ENCODE peak calls at places on chromosomes 11 and 22, in five cellular contexts. J is fibroblast of pulmonary artery, X is mucosa of descending colon, G is AG04450, O is suprapubic skin. T is an unnamed sample.

GRCh38 chr11:36109850-36110606 is 166.2 kb downstream of the LDLRAD3 start:
- DNase-seq in J (peak), X (no peak), G (no peak), O (no peak), T (no peak)

GRCh38 chr11:85170184-85170583 is 457.0 kb downstream of the DLG2 start:
- DNase-seq in J (no peak), X (no peak), G (peak), O (no peak), T (no peak)

GRCh38 chr22:40642316-40642715 is 5.8 kb upstream of the MRTFA start:
- DNase-seq in J (no peak), X (no peak), G (no peak), O (no peak), T (no peak)

GRCh38 chr11:115471367-115471766 is 32.8 kb downstream of the CADM1 start:
- DNase-seq in J (no peak), X (no peak), G (no peak), O (no peak), T (no peak)

GRCh38 chr22:16917144-16918003 is 90.6 kb downstream of the GAB4 start:
- DNase-seq in J (peak), X (no peak), G (no peak), O (peak), T (no peak)

GRCh38 chr22:45638834-45639746 is 32.5 kb upstream of the ATXN10 start:
- DNase-seq in J (peak), X (peak), G (no peak), O (peak), T (no peak)

GRCh38 chr11:34068098-34068497 is 16.6 kb downstream of the CAPRIN1 start:
- DNase-seq in J (peak), X (no peak), G (no peak), O (no peak), T (no peak)

GRCh38 chr11:33773399-33774355 is 643 bp downstream of the FBXO3 start:
- DNase-seq in J (no peak), X (no peak), G (no peak), O (no peak), T (no peak)

GRCh38 chr11:111064118-111064517 is 181.4 kb upstream of the POU2AF2 start:
- DNase-seq in J (peak), X (no peak), G (peak), O (no peak), T (peak)

GRCh38 chr22:37269930-37270678 is 12.2 kb upstream of the CYTH4 start:
- DNase-seq in J (no peak), X (no peak), G (no peak), O (no peak), T (no peak)

GRCh38 chr11:72789493-72790131 is 4.2 kb downstream of the STARD10 start:
- DNase-seq in J (peak), X (peak), G (no peak), O (no peak), T (no peak)

GRCh38 chr11:125166347-125166841 is 1.8 kb downstream of the PKNOX2 start:
- DNase-seq in J (peak), X (no peak), G (no peak), O (no peak), T (no peak)

GRCh38 chr11:78419327-78419726 is 1.7 kb upstream of the GAB2 start:
- DNase-seq in J (peak), X (no peak), G (peak), O (peak), T (peak)

GRCh38 chr22:44702479-44703219 is 645 bp downstream of the PRR5 start:
- DNase-seq in J (peak), X (no peak), G (no peak), O (no peak), T (no peak)

GRCh38 chr22:32073823-32074380 is 30.8 kb downstream of the SLC5A1 start:
- DNase-seq in J (no peak), X (no peak), G (no peak), O (no peak), T (no peak)

GRCh38 chr11:114326776-114327175 is 30.6 kb downstream of the NNMT start:
- DNase-seq in J (no peak), X (no peak), G (no peak), O (no peak), T (no peak)

GRCh38 chr11:47340980-47341775 is 11.3 kb downstream of the MYBPC3 start:
- DNase-seq in J (no peak), X (no peak), G (no peak), O (no peak), T (no peak)

GRCh38 chr11:72741849-72742521 is 10.2 kb downstream of the ARAP1 start:
- DNase-seq in J (peak), X (peak), G (no peak), O (no peak), T (no peak)

GRCh38 chr11:43922295-43922648 is 20.2 kb upstream of the C11orf96 start:
- DNase-seq in J (no peak), X (no peak), G (no peak), O (no peak), T (no peak)

GRCh38 chr11:35861191-35861590 is 82.7 kb upstream of the LDLRAD3 start:
- DNase-seq in J (no peak), X (no peak), G (no peak), O (no peak), T (no peak)

GRCh38 chr11:15146271-15147003 is 31.7 kb downstream of the INSC start:
- DNase-seq in J (peak), X (no peak), G (no peak), O (no peak), T (no peak)

GRCh38 chr22:30860176-30861105 is 108.1 kb downstream of the MORC2 start:
- DNase-seq in J (no peak), X (no peak), G (no peak), O (peak), T (no peak)

GRCh38 chr11:126696976-126697375 is 303.6 kb downstream of the KIRREL3 start:
- DNase-seq in J (no peak), X (no peak), G (no peak), O (no peak), T (no peak)

GRCh38 chr11:15139101-15139770 is 24.5 kb downstream of the INSC start:
- DNase-seq in J (no peak), X (no peak), G (no peak), O (no peak), T (no peak)

GRCh38 chr11:43984519-43985385 is 42.3 kb downstream of the C11orf96 start:
- DNase-seq in J (no peak), X (no peak), G (no peak), O (no peak), T (no peak)

GRCh38 chr22:37225481-37225880 is 13.2 kb upstream of the SSTR3 start:
- DNase-seq in J (no peak), X (no peak), G (no peak), O (no peak), T (no peak)

GRCh38 chr11:91630916-91631673 is 593.5 kb upstream of the FAT3 start:
- DNase-seq in J (no peak), X (no peak), G (no peak), O (no peak), T (no peak)

GRCh38 chr11:90635145-90635544 is 412.3 kb upstream of the CHORDC1 start:
- DNase-seq in J (no peak), X (no peak), G (no peak), O (no peak), T (no peak)

GRCh38 chr11:114211444-114212122 is 84.6 kb upstream of the NNMT start:
- DNase-seq in J (no peak), X (no peak), G (no peak), O (no peak), T (no peak)

GRCh38 chr22:38338772-38339379 is 21.6 kb upstream of the CSNK1E start:
- DNase-seq in J (no peak), X (peak), G (no peak), O (peak), T (no peak)

GRCh38 chr22:29480512-29481264 is 670 bp downstream of the NEFH start:
- DNase-seq in J (peak), X (no peak), G (no peak), O (no peak), T (no peak)

GRCh38 chr11:65977621-65978390 is 16.3 kb downstream of the SART1 start:
- DNase-seq in J (no peak), X (peak), G (no peak), O (no peak), T (no peak)

GRCh38 chr11:91955206-91955605 is 269.4 kb upstream of the FAT3 start:
- DNase-seq in J (no peak), X (no peak), G (no peak), O (no peak), T (no peak)

GRCh38 chr22:26321469-26321913 is 107.6 kb upstream of the ASPHD2 start:
- DNase-seq in J (peak), X (no peak), G (no peak), O (no peak), T (peak)

GRCh38 chr22:17575681-17576080 is 12.4 kb downstream of the SLC25A18 start:
- DNase-seq in J (no peak), X (no peak), G (no peak), O (no peak), T (no peak)

GRCh38 chr11:62273789-62274275 is 3.9 kb downstream of the SCGB2A2 start:
- DNase-seq in J (no peak), X (no peak), G (no peak), O (no peak), T (no peak)

GRCh38 chr11:122984186-122985011 is 2.8 kb upstream of the BSX start:
- DNase-seq in J (peak), X (no peak), G (no peak), O (no peak), T (no peak)

GRCh38 chr11:122979103-122979814 is 2.4 kb downstream of the BSX start:
- DNase-seq in J (no peak), X (no peak), G (no peak), O (no peak), T (no peak)

GRCh38 chr11:122983438-122984185 is 2.0 kb upstream of the BSX start:
- DNase-seq in J (no peak), X (no peak), G (no peak), O (no peak), T (no peak)

GRCh38 chr11:122979815-122980656 is 1.6 kb downstream of the BSX start:
- DNase-seq in J (no peak), X (no peak), G (no peak), O (no peak), T (no peak)

GRCh38 chr11:122981388-122982264 is at the start of gene BSX:
- DNase-seq in J (peak), X (no peak), G (no peak), O (peak), T (no peak)
- H3K4me3 ChIP-seq in J (no peak), X (no peak), G (no peak), O (no peak), T (no peak)

DNA sequence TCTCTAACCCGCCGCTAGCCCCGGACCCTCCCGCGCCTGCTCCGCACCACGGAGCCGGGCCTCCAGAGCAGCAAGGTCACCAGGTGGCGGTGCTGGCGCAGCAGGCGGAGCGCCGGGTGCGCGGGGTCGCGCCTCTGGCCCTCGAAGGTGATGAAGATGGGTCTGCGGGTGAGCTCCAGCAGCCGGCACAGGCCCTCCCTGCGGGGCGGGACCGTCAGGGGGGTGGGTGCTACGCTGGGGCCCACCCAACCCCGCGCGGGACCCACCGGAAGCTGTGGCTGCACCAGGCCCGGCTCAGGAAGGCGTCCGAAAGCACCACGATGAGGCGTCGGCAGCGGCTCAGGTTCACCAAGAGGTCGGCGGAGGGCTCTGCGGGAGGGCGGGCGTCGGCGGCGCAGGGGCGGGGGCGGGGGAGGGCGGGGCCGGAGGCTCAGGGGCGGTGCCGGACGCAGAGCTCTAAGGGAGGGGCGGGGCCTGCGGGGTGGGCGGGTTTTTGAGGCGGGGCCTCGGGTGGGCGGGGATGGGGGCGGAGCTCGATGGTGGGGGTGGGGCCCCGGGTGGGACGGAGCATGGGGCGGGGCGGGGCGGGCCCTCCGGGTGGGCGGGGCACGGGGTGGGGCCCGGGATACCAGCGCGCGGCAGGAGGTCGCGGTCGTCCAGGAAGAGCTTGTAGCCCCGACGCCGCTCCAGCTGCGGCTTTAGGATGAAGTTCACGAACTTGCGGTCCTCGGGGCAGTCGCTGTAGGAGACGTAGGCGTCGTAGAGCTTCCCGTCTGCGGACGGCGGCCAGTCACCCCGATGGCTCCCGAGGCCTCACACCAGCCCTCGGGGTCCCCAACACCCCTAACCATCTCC is 7.8 kb downstream of the SIGIRR start:
- DNase-seq in J (peak), X (peak), G (peak), O (peak), T (no peak)
- TF ChIP-seq CTCF in J (no peak), X (no peak), G (no peak), O (no peak), T (no peak)

GRCh38 chr11:117071344-117071787 is 26.9 kb downstream of the SIK3 start:
- DNase-seq in J (peak), X (no peak), G (no peak), O (no peak), T (no peak)

GRCh38 chr11:117072517-117073218 is 25.6 kb downstream of the SIK3 start:
- DNase-seq in J (peak), X (no peak), G (peak), O (no peak), T (peak)

GRCh38 chr11:117074122-117074521 is 24.1 kb downstream of the SIK3 start:
- DNase-seq in J (no peak), X (no peak), G (no peak), O (no peak), T (no peak)

GRCh38 chr11:117075186-117075585 is 23.0 kb downstream of the SIK3 start:
- DNase-seq in J (no peak), X (no peak), G (no peak), O (no peak), T (no peak)

DNA sequence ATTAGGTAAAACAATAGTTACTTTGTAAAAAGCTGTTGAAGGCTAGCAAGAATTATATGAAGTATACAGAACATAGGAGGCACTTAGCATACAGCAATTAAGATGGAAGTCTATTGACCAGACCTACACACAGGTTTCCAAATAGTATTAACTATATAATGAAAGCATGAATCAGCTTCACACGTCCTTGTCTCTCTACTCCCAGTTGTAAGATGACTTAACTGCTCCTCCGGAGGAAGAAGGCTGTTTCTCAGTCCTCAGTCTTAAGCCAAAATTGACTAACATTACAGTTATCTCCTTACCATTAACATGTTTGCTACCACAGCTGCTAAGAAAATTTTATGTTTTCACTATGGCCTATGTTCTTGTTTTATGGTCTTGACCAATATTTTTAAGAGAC is 24.7 kb downstream of the SIK3 start:
- DNase-seq in J (no peak), X (no peak), G (no peak), O (no peak), T (no peak)
- H3K4me3 ChIP-seq in J (no peak), X (no peak), G (no peak), O (no peak), T (no peak)

GRCh38 chr11:120226714-120227113 is 13.2 kb upstream of the POU2F3 start:
- DNase-seq in J (no peak), X (peak), G (no peak), O (no peak), T (no peak)
- TF ChIP-seq CTCF in J (no peak), X (no peak), G (no peak), O (no peak), T (no peak)

DNA sequence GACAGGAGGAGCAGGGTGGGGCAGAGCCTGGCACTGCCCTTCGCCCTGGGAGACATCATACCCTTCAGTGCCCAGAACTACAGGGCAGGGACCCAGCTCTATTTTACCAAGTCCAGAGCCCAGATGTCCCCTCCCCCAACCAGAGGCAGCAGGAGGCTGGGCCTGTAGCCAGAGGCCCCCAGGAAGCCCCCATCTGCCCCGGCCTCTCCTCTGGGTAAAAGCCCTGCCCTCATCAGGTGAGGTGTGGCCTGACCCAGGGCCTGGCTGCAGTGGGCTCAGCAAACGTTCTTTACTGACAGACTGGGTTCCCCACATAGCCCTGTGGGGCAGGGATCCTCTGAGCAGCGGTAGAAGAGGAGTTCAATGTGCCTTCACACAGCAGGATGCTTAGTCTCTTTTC is 51.8 kb upstream of the SLC22A12 start:
- DNase-seq in J (no peak), X (no peak), G (no peak), O (peak), T (no peak)
- H3K4me3 ChIP-seq in J (no peak), X (no peak), G (no peak), O (no peak), T (no peak)

GRCh38 chr11:124113890-124114289 is 1.4 kb upstream of the VWA5A start:
- DNase-seq in J (no peak), X (no peak), G (no peak), O (no peak), T (no peak)

GRCh38 chr11:124109377-124109776 is 5.9 kb upstream of the VWA5A start:
- DNase-seq in J (no peak), X (no peak), G (no peak), O (no peak), T (no peak)

GRCh38 chr11:124108158-124108557 is 7.1 kb upstream of the VWA5A start:
- DNase-seq in J (peak), X (no peak), G (no peak), O (no peak), T (no peak)
- TF ChIP-seq CTCF in J (peak), X (no peak), G (peak), O (no peak), T (no peak)

T was measured in AG04449.